ENCODE peak calls at places on chromosomes 11 and 22, in nine cellular contexts. G, P, Y, V, J, O, Z, F and E are unnamed samples.

GRCh38 chr11:45651156-45651555 is 14.3 kb downstream of the CHST1 start:
- DNase-seq in G (peak), P (no peak), Y (no peak), V (no peak), J (no peak), O (peak), Z (no peak), F (no peak), E (no peak)

GRCh38 chr11:69700278-69701140 is 3.3 kb downstream of the FGF19 start:
- DNase-seq in G (no peak), P (peak), Y (no peak), V (peak), J (no peak), O (peak), Z (peak), F (no peak), E (peak)

GRCh38 chr11:65435981-65436411 is 13.4 kb downstream of the NEAT1 start:
- DNase-seq in G (peak), P (peak), Y (no peak), V (peak), J (no peak), O (peak), Z (no peak), F (peak), E (no peak)

GRCh38 chr11:18669629-18670162 is 28.9 kb upstream of the TMEM86A start:
- DNase-seq in G (no peak), P (no peak), Y (no peak), V (no peak), J (no peak), O (no peak), Z (no peak), F (no peak), E (no peak)

GRCh38 chr22:44710474-44711235 is 8.7 kb downstream of the PRR5 start:
- DNase-seq in G (no peak), P (no peak), Y (no peak), V (no peak), J (no peak), O (no peak), Z (no peak), F (no peak), E (no peak)

GRCh38 chr11:44654596-44654995 is 72.2 kb upstream of the TSPAN18 start:
- DNase-seq in G (peak), P (no peak), Y (no peak), V (no peak), J (no peak), O (no peak), Z (no peak), F (no peak), E (no peak)

GRCh38 chr11:107545101-107545514 is 20.4 kb downstream of the ALKBH8 start:
- DNase-seq in G (no peak), P (no peak), Y (peak), V (peak), J (no peak), O (no peak), Z (no peak), F (no peak), E (no peak)

GRCh38 chr22:43739851-43740250 is 72.3 kb downstream of the EFCAB6 start:
- DNase-seq in G (no peak), P (no peak), Y (no peak), V (no peak), J (no peak), O (no peak), Z (no peak), F (no peak), E (no peak)

GRCh38 chr11:12154871-12155668 is 44.7 kb downstream of the MICAL2 start:
- DNase-seq in G (no peak), P (no peak), Y (no peak), V (no peak), J (no peak), O (no peak), Z (no peak), F (no peak), E (no peak)

GRCh38 chr11:114496915-114497314 is 57.6 kb downstream of the REXO2 start:
- DNase-seq in G (no peak), P (no peak), Y (no peak), V (no peak), J (no peak), O (no peak), Z (no peak), F (no peak), E (no peak)

GRCh38 chr11:45265963-45266692 is 20.0 kb downstream of the SYT13 start:
- DNase-seq in G (no peak), P (no peak), Y (no peak), V (no peak), J (no peak), O (no peak), Z (no peak), F (no peak), E (no peak)

GRCh38 chr22:17920992-17921650 is 103.2 kb downstream of the MICAL3 start:
- DNase-seq in G (no peak), P (no peak), Y (no peak), V (no peak), J (no peak), O (no peak), Z (no peak), F (no peak), E (no peak)

GRCh38 chr22:21457023-21457787 is 10.0 kb upstream of the TMEM191C start:
- DNase-seq in G (no peak), P (no peak), Y (no peak), V (no peak), J (no peak), O (peak), Z (peak), F (no peak), E (no peak)

GRCh38 chr11:106389096-106389495 is 311.6 kb downstream of the AASDHPPT start:
- DNase-seq in G (no peak), P (no peak), Y (peak), V (no peak), J (no peak), O (no peak), Z (no peak), F (no peak), E (no peak)

GRCh38 chr11:75931124-75931523 is 116.1 kb downstream of the UVRAG start:
- DNase-seq in G (no peak), P (no peak), Y (no peak), V (no peak), J (no peak), O (no peak), Z (no peak), F (no peak), E (no peak)

DNA sequence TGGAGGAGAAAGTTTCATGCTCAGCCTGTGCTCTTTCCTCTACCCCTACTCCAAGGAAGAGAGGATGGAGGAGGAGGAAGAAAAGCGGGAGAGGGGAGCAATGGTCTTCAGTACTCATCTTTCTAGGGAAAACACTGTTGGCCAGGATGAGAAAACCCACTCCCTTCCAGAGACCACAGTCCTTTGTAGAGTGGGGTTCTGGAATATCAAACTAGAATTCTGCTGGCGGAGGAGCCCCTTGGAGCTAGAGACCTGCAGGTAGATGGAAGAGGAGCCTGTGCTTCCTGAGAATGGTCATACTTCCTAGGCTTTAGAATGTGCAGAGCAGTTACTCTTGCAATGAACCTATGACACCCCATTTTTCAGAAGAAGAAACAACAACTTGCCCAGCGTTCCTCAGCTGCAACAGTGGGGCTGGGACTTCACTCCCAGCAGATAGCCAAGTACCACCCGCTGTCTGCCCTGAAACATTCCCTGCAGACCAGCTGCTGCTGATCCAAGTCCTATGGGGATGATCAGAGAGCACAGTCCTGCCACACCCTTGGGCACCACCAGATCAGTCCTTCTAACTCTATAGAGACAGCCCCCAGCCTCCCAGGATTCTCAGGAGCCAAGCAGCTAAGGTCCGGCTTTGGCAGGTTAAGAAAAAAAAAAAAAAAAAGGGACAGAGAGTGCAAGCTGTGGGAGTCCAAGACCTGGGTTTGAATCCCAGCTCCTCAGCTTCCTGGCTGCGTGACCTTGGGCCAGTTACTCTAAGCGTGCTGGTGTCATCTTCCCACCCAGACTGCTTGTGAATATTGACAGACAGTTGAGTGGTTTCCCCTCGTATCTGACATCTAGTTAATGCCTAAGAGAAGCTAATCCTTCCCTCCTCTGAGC is 664 bp downstream of the PTGDR2 start:
- DNase-seq in G (no peak), P (no peak), Y (no peak), V (no peak), J (no peak), O (no peak), Z (peak), F (no peak), E (no peak)
- H3K27ac ChIP-seq in G (no peak), P (no peak), Y (no peak), V (no peak), J (no peak), O (no peak), Z (no peak), F (no peak), E (no peak)

DNA sequence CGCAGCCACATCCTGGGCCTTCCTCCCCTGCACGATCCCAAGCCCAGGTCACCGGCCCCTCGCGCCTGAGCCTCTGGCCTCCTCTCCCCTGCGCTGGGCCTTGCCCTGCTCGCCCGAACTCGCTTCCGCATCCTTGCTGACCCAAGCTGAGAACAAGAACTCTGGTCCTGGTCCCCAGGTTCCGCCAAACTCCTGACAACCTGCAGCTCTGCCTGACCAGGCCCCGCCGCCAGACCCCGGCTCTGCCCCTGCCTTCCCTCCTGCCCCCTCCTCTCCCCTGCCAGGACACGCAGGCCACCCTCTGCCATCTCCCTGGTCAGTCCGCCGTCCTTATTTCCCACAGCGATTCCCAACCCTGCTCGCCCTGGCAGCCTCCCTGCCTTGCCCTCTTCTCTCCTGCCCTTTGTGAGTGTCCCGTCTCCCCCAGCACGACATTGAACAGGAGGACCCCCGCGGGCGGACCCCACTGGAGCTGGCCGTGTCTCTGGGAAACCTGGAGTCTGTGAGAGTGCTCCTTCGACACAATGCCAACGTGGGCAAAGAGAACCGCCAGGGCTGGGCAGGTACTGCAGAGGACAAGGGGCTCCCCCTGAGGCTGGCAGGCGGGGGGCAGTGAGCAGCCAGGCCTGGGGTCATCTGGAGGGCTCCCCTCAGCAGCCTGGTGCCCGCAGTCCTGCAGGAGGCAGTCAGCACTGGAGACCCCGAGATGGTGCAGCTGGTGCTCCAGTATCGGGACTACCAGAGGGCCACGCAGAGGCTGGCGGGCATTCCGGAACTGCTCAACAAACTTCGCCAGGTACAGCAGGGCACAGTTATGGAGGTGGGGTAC is 762 bp downstream of the ANKRD13D start:
- DNase-seq in G (no peak), P (no peak), Y (no peak), V (peak), J (no peak), O (no peak), Z (peak), F (no peak), E (no peak)
- H3K27ac ChIP-seq in G (peak), P (peak), Y (peak), V (peak), J (peak), O (peak), Z (peak), F (peak), E (peak)

GRCh38 chr11:70872299-70872698 is 380.1 kb downstream of the SHANK2 start:
- DNase-seq in G (no peak), P (no peak), Y (no peak), V (no peak), J (no peak), O (no peak), Z (no peak), F (no peak), E (no peak)

GRCh38 chr11:70873736-70874412 is 378.5 kb downstream of the SHANK2 start:
- DNase-seq in G (no peak), P (no peak), Y (no peak), V (no peak), J (no peak), O (no peak), Z (no peak), F (no peak), E (no peak)

GRCh38 chr11:70871881-70872280 is 380.5 kb downstream of the SHANK2 start:
- DNase-seq in G (no peak), P (no peak), Y (no peak), V (no peak), J (no peak), O (no peak), Z (no peak), F (no peak), E (no peak)

GRCh38 chr11:70876685-70877084 is 375.7 kb downstream of the SHANK2 start:
- DNase-seq in G (no peak), P (no peak), Y (no peak), V (no peak), J (no peak), O (no peak), Z (no peak), F (no peak), E (no peak)

DNA sequence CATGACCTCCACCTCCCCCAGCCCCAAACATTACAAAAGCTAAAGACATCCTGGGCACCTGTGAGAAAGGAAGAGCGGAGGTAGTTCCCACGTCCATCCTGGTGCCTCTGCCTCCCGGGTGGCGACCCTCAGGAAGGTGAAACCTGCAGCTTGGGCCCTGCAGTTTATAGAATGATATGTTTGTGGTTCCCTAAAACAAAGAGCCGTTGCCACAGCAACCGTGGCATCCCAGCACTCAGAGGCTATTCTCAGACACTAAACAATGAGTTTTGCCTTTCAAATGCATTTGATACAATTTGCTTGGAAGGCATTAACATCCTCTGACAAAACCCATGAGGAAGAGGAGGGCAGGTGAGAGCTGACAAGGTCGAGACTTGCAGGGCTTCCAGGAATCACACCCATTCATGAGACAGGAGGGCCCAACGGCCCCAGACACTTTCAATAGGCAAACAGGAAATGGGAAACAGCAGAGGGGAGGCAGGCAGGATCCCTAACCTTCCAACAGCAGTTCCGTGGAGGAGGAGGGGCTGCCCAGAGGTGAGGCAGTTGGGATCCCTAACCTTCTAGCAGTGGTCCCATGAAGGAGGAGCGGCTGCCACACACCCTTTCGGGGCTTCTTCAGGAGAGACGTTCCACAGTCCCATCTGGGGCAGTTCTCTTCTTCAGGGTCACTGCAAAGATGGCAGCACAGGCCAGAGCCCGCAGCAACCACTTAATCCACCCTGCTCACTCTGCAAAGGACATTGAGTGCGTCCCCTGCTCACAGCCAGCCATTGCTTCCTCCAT is 379.2 kb downstream of the SHANK2 start:
- DNase-seq in G (no peak), P (no peak), Y (no peak), V (no peak), J (no peak), O (no peak), Z (no peak), F (no peak), E (no peak)
- H3K27ac ChIP-seq in G (no peak), P (no peak), Y (no peak), V (no peak), J (no peak), O (no peak), Z (no peak), F (no peak), E (no peak)

GRCh38 chr22:45823331-45823730 is 151.7 kb downstream of the ATXN10 start:
- DNase-seq in G (no peak), P (no peak), Y (no peak), V (peak), J (no peak), O (no peak), Z (no peak), F (no peak), E (no peak)

GRCh38 chr22:45816771-45817170 is 145.1 kb downstream of the ATXN10 start:
- DNase-seq in G (no peak), P (peak), Y (no peak), V (no peak), J (no peak), O (no peak), Z (no peak), F (no peak), E (no peak)

GRCh38 chr22:45819305-45819704 is 147.7 kb downstream of the ATXN10 start:
- DNase-seq in G (no peak), P (no peak), Y (no peak), V (no peak), J (no peak), O (no peak), Z (no peak), F (no peak), E (no peak)

GRCh38 chr22:45817705-45818104 is 146.1 kb downstream of the ATXN10 start:
- DNase-seq in G (no peak), P (no peak), Y (no peak), V (no peak), J (no peak), O (no peak), Z (no peak), F (no peak), E (no peak)

GRCh38 chr22:45818130-45819085 is 146.8 kb downstream of the ATXN10 start:
- DNase-seq in G (no peak), P (peak), Y (no peak), V (no peak), J (no peak), O (no peak), Z (no peak), F (peak), E (peak)
- H3K27ac ChIP-seq in G (no peak), P (no peak), Y (peak), V (no peak), J (no peak), O (no peak), Z (no peak), F (no peak), E (peak)

GRCh38 chr22:41557401-41558240 is 3.2 kb upstream of the CSDC2 start:
- DNase-seq in G (peak), P (peak), Y (no peak), V (peak), J (peak), O (peak), Z (peak), F (no peak), E (peak)
- H3K27ac ChIP-seq in G (peak), P (no peak), Y (peak), V (no peak), J (peak), O (peak), Z (peak), F (no peak), E (no peak)

GRCh38 chr11:129862123-129862522 is 33.3 kb downstream of the NFRKB start:
- DNase-seq in G (no peak), P (no peak), Y (no peak), V (no peak), J (no peak), O (no peak), Z (no peak), F (no peak), E (no peak)
- H3K27ac ChIP-seq in G (no peak), P (no peak), Y (peak), V (peak), J (no peak), O (peak), Z (peak), F (no peak), E (no peak)

GRCh38 chr22:39562839-39563489 is 7.6 kb upstream of the CACNA1I start:
- DNase-seq in G (no peak), P (no peak), Y (no peak), V (no peak), J (no peak), O (no peak), Z (no peak), F (no peak), E (no peak)
- H3K27ac ChIP-seq in G (no peak), P (no peak), Y (no peak), V (no peak), J (no peak), O (no peak), Z (no peak), F (no peak), E (no peak)